ENCODE peak calls at places on chromosomes 11 and 22, in eight cellular contexts. One of them, this sample, is unnamed.

GRCh38 chr22:44187652-44188230 is 7.0 kb downstream of the PARVG start:
- DNase-seq in adrenal gland: no peak
- DNase-seq in brain microvascular endothelial cell: no peak
- DNase-seq in CD4-positive, CD25-positive, alpha-beta regulatory T cell: no peak
- DNase-seq in CD8-positive, alpha-beta T cell: no peak
- DNase-seq in stomach: no peak
- DNase-seq in tibial artery: peak; percentile 49
- DNase-seq in thoracic aorta: no peak
- DNase-seq in this sample: no peak

GRCh38 chr22:21760640-21761039 is 25.0 kb upstream of the YPEL1 start:
- DNase-seq in adrenal gland: no peak
- DNase-seq in brain microvascular endothelial cell: peak; percentile 76
- DNase-seq in CD4-positive, CD25-positive, alpha-beta regulatory T cell: no peak
- DNase-seq in CD8-positive, alpha-beta T cell: no peak
- DNase-seq in stomach: no peak
- DNase-seq in tibial artery: no peak
- DNase-seq in thoracic aorta: no peak
- DNase-seq in this sample: no peak

GRCh38 chr11:3135491-3136440 is 29.3 kb downstream of the OSBPL5 start:
- DNase-seq in adrenal gland: no peak
- DNase-seq in brain microvascular endothelial cell: no peak
- DNase-seq in CD4-positive, CD25-positive, alpha-beta regulatory T cell: no peak
- DNase-seq in CD8-positive, alpha-beta T cell: no peak
- DNase-seq in stomach: no peak
- DNase-seq in tibial artery: peak; percentile 65
- DNase-seq in thoracic aorta: no peak
- DNase-seq in this sample: no peak

GRCh38 chr11:34318111-34319037 is 39.4 kb downstream of the ABTB2 start:
- DNase-seq in adrenal gland: no peak
- DNase-seq in brain microvascular endothelial cell: no peak
- DNase-seq in CD4-positive, CD25-positive, alpha-beta regulatory T cell: no peak
- DNase-seq in CD8-positive, alpha-beta T cell: no peak
- DNase-seq in stomach: no peak
- DNase-seq in tibial artery: no peak
- DNase-seq in thoracic aorta: no peak
- DNase-seq in this sample: no peak

GRCh38 chr11:77091146-77091940 is 11.3 kb upstream of the OMP start:
- DNase-seq in adrenal gland: peak; percentile 80
- DNase-seq in brain microvascular endothelial cell: peak; percentile 65
- DNase-seq in CD4-positive, CD25-positive, alpha-beta regulatory T cell: peak; percentile 74
- DNase-seq in CD8-positive, alpha-beta T cell: peak; percentile 69
- DNase-seq in stomach: peak; percentile 90
- DNase-seq in tibial artery: peak; percentile 85
- DNase-seq in thoracic aorta: peak; percentile 41
- DNase-seq in this sample: peak; percentile 85

GRCh38 chr11:102457056-102457677 is 4.6 kb upstream of the TMEM123 start:
- DNase-seq in adrenal gland: no peak
- DNase-seq in brain microvascular endothelial cell: no peak
- DNase-seq in CD4-positive, CD25-positive, alpha-beta regulatory T cell: no peak
- DNase-seq in CD8-positive, alpha-beta T cell: no peak
- DNase-seq in stomach: no peak
- DNase-seq in tibial artery: no peak
- DNase-seq in thoracic aorta: no peak
- DNase-seq in this sample: no peak

GRCh38 chr11:23288001-23288783 is 427.9 kb upstream of the CCDC179 start:
- DNase-seq in adrenal gland: peak; percentile 62
- DNase-seq in brain microvascular endothelial cell: peak; percentile 31
- DNase-seq in CD4-positive, CD25-positive, alpha-beta regulatory T cell: no peak
- DNase-seq in CD8-positive, alpha-beta T cell: no peak
- DNase-seq in stomach: no peak
- DNase-seq in tibial artery: no peak
- DNase-seq in thoracic aorta: no peak
- DNase-seq in this sample: no peak

GRCh38 chr22:28333106-28333505 is 346.5 kb downstream of the TTC28 start:
- DNase-seq in adrenal gland: no peak
- DNase-seq in brain microvascular endothelial cell: no peak
- DNase-seq in CD4-positive, CD25-positive, alpha-beta regulatory T cell: no peak
- DNase-seq in CD8-positive, alpha-beta T cell: no peak
- DNase-seq in stomach: no peak
- DNase-seq in tibial artery: no peak
- DNase-seq in thoracic aorta: no peak
- DNase-seq in this sample: no peak

GRCh38 chr11:65478411-65479183 is 20.2 kb upstream of the MALAT1 start:
- DNase-seq in adrenal gland: peak; percentile 83
- DNase-seq in brain microvascular endothelial cell: peak; percentile 77
- DNase-seq in CD4-positive, CD25-positive, alpha-beta regulatory T cell: no peak
- DNase-seq in CD8-positive, alpha-beta T cell: no peak
- DNase-seq in stomach: peak; percentile 54
- DNase-seq in tibial artery: peak; percentile 84
- DNase-seq in thoracic aorta: no peak
- DNase-seq in this sample: no peak

GRCh38 chr11:110311783-110312578 is 15.6 kb upstream of the RDX start:
- DNase-seq in adrenal gland: peak; percentile 59
- DNase-seq in brain microvascular endothelial cell: peak; percentile 64
- DNase-seq in CD4-positive, CD25-positive, alpha-beta regulatory T cell: no peak
- DNase-seq in CD8-positive, alpha-beta T cell: no peak
- DNase-seq in stomach: no peak
- DNase-seq in tibial artery: no peak
- DNase-seq in thoracic aorta: no peak
- DNase-seq in this sample: no peak

GRCh38 chr22:39650996-39651782 is 80.6 kb downstream of the CACNA1I start:
- DNase-seq in adrenal gland: no peak
- DNase-seq in brain microvascular endothelial cell: no peak
- DNase-seq in CD4-positive, CD25-positive, alpha-beta regulatory T cell: no peak
- DNase-seq in CD8-positive, alpha-beta T cell: no peak
- DNase-seq in stomach: no peak
- DNase-seq in tibial artery: no peak
- DNase-seq in thoracic aorta: no peak
- DNase-seq in this sample: no peak
- H3K27ac ChIP-seq in adrenal gland: no peak overlapping the region
- H3K27ac ChIP-seq in brain microvascular endothelial cell: no peak overlapping the region
- H3K27ac ChIP-seq in CD4-positive, CD25-positive, alpha-beta regulatory T cell: no peak overlapping the region
- H3K27ac ChIP-seq in CD8-positive, alpha-beta T cell: no peak overlapping the region
- H3K27ac ChIP-seq in stomach: no peak overlapping the region
- H3K27ac ChIP-seq in tibial artery: no peak overlapping the region
- H3K27ac ChIP-seq in thoracic aorta: no peak overlapping the region
- H3K27ac ChIP-seq in this sample: no peak overlapping the region

GRCh38 chr11:119832536-119832935 is 103.5 kb upstream of the NECTIN1 start:
- DNase-seq in adrenal gland: peak; percentile 21
- DNase-seq in brain microvascular endothelial cell: peak; percentile 28
- DNase-seq in CD4-positive, CD25-positive, alpha-beta regulatory T cell: no peak
- DNase-seq in CD8-positive, alpha-beta T cell: no peak
- DNase-seq in stomach: peak; percentile 65
- DNase-seq in tibial artery: no peak
- DNase-seq in thoracic aorta: no peak
- DNase-seq in this sample: no peak
- H3K4me3 ChIP-seq in adrenal gland: no peak overlapping the region
- H3K4me3 ChIP-seq in brain microvascular endothelial cell: no peak overlapping the region
- H3K4me3 ChIP-seq in CD4-positive, CD25-positive, alpha-beta regulatory T cell: no peak overlapping the region
- H3K4me3 ChIP-seq in CD8-positive, alpha-beta T cell: no peak overlapping the region
- H3K4me3 ChIP-seq in stomach: no peak overlapping the region
- H3K4me3 ChIP-seq in tibial artery: no peak overlapping the region
- H3K4me3 ChIP-seq in thoracic aorta: no peak overlapping the region
- H3K4me3 ChIP-seq in this sample: no peak overlapping the region

DNA sequence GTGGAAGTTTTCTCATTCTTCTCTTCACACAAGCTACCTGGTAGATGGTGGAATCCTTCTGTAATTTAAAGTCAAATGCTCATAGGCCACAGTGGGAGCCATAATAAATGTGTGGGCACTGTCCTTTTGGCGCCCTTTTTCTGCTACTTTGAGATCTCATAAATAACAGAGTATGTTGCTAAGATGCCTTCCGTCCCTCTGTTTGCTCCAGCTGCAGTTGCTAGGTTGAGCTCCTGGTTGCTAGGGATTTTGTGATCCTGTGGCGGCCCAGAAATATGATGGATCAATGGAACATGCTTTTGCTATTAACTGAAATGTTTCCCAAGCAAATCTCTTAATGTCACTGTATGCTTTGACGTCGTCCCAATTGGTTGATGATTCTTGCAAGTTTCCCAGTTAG is 53.4 kb downstream of the MYO18B start:
- DNase-seq in adrenal gland: no peak
- DNase-seq in brain microvascular endothelial cell: no peak
- DNase-seq in CD4-positive, CD25-positive, alpha-beta regulatory T cell: no peak
- DNase-seq in CD8-positive, alpha-beta T cell: no peak
- DNase-seq in stomach: no peak
- DNase-seq in tibial artery: no peak
- DNase-seq in thoracic aorta: no peak
- DNase-seq in this sample: no peak
- H3K27me3 ChIP-seq in adrenal gland: no peaks in the 10 kb centered on the region
- H3K27me3 ChIP-seq in brain microvascular endothelial cell: no peaks in the 10 kb centered on the region
- H3K27me3 ChIP-seq in CD4-positive, CD25-positive, alpha-beta regulatory T cell: no peaks in the 10 kb centered on the region
- H3K27me3 ChIP-seq in CD8-positive, alpha-beta T cell: no peaks in the 10 kb centered on the region
- H3K27me3 ChIP-seq in stomach: peaks cover 38% of the 10 kb centered on the region
- H3K27me3 ChIP-seq in tibial artery: no peaks in the 10 kb centered on the region
- H3K27me3 ChIP-seq in thoracic aorta: no peaks in the 10 kb centered on the region
- H3K27me3 ChIP-seq in this sample: no peaks in the 10 kb centered on the region

GRCh38 chr11:11237433-11237832 is 115.6 kb downstream of the CSNK2A3 start:
- DNase-seq in adrenal gland: no peak
- DNase-seq in brain microvascular endothelial cell: no peak
- DNase-seq in CD4-positive, CD25-positive, alpha-beta regulatory T cell: no peak
- DNase-seq in CD8-positive, alpha-beta T cell: no peak
- DNase-seq in stomach: no peak
- DNase-seq in tibial artery: no peak
- DNase-seq in thoracic aorta: no peak
- DNase-seq in this sample: no peak
- H3K27ac ChIP-seq in adrenal gland: no peak overlapping the region
- H3K27ac ChIP-seq in brain microvascular endothelial cell: no peak overlapping the region
- H3K27ac ChIP-seq in CD4-positive, CD25-positive, alpha-beta regulatory T cell: no peak overlapping the region
- H3K27ac ChIP-seq in CD8-positive, alpha-beta T cell: no peak overlapping the region
- H3K27ac ChIP-seq in stomach: no peak overlapping the region
- H3K27ac ChIP-seq in tibial artery: no peak overlapping the region
- H3K27ac ChIP-seq in thoracic aorta: no peak overlapping the region
- H3K27ac ChIP-seq in this sample: no peak overlapping the region

DNA sequence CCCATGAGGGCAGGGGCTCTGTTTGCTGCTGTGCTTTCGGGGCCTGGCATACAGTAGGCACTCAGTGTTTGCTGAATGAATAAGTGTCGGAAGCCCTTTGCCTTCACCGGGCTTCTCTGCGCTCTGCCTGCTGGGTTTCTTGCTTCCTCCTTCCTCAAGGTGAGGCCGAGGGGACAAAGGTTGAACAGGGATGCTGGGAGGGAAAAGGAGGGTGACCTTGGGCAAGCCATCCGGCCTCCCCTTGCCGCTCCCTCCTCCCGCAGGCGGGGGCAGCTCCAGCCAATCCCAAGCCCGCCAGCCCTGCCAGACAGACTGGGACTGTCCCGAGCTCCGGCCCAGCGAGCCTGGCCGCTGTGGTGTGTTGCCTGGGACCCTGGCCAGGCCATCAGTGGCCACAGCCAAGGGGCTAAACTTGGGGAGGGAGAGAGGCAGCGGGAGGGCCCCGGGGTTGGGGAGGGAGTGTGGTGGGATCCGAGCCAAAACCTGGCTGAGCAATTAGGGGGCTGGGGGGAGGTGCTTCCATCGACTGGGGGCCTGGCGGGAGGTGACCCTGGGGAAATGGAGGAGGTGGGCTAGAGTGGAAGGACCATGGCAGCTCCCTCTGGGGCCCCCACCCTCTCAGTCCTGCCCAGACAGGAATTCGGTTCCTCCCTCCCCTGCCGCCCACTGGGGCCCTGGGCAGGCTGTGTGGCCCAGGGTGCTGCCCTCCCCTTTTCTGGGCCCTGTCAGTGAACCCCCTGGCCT is 3.3 kb upstream of the RCOR2 start:
- DNase-seq in adrenal gland: peak; percentile 88
- DNase-seq in brain microvascular endothelial cell: no peak
- DNase-seq in CD4-positive, CD25-positive, alpha-beta regulatory T cell: no peak
- DNase-seq in CD8-positive, alpha-beta T cell: no peak
- DNase-seq in stomach: peak; percentile 87
- DNase-seq in tibial artery: peak; percentile 94
- DNase-seq in thoracic aorta: no peak
- DNase-seq in this sample: no peak
- H3K4me3 ChIP-seq in adrenal gland: no peak overlapping the region
- H3K4me3 ChIP-seq in brain microvascular endothelial cell: no peak overlapping the region
- H3K4me3 ChIP-seq in CD4-positive, CD25-positive, alpha-beta regulatory T cell: no peak overlapping the region
- H3K4me3 ChIP-seq in CD8-positive, alpha-beta T cell: no peak overlapping the region
- H3K4me3 ChIP-seq in stomach: peak overlapping the region; percentile 36
- H3K4me3 ChIP-seq in tibial artery: peak overlapping the region; percentile 50
- H3K4me3 ChIP-seq in thoracic aorta: peak overlapping the region; percentile 73
- H3K4me3 ChIP-seq in this sample: peak overlapping the region; percentile 27

GRCh38 chr22:38957046-38957770 is at the start of gene APOBEC3A:
- DNase-seq in adrenal gland: peak; percentile 43
- DNase-seq in brain microvascular endothelial cell: no peak
- DNase-seq in CD4-positive, CD25-positive, alpha-beta regulatory T cell: no peak
- DNase-seq in CD8-positive, alpha-beta T cell: no peak
- DNase-seq in stomach: peak; percentile 63
- DNase-seq in tibial artery: peak; percentile 51
- DNase-seq in thoracic aorta: no peak
- DNase-seq in this sample: no peak
- H3K27me3 ChIP-seq in adrenal gland: no peaks in the 10 kb centered on the region
- H3K27me3 ChIP-seq in brain microvascular endothelial cell: peaks cover 6% of the 10 kb centered on the region
- H3K27me3 ChIP-seq in CD4-positive, CD25-positive, alpha-beta regulatory T cell: no peaks in the 10 kb centered on the region
- H3K27me3 ChIP-seq in CD8-positive, alpha-beta T cell: no peaks in the 10 kb centered on the region
- H3K27me3 ChIP-seq in stomach: no peaks in the 10 kb centered on the region
- H3K27me3 ChIP-seq in tibial artery: peaks cover 22% of the 10 kb centered on the region
- H3K27me3 ChIP-seq in thoracic aorta: no peaks in the 10 kb centered on the region
- H3K27me3 ChIP-seq in this sample: no peaks in the 10 kb centered on the region

DNA sequence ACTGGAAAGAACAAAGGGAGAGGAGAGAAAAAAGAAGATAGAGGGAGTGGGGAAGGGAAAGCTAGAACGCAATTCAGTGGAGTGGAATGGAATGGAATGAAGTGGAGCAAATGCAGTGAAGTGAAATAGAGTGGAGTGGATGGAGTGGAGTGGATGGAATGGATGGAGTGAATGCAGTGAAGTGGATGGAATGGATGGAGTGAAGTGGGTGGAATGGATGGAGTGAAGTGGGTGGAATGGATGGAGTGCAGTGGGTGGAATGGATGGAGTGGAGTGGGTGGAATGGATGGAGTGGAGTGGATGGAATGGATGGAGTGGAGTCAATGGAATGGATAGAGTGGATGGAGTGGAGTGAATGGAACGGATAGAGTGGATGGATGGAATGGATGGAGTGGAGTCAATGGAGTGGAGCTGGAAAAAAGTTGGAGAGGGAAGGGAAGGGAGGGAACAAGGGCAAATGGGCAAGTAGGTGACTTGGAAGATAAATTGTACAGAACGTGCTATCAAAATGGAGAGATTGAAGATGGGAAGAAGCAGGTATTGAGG is 13.9 kb downstream of the IFITM10 start:
- DNase-seq in adrenal gland: peak; percentile 14
- DNase-seq in brain microvascular endothelial cell: no peak
- DNase-seq in CD4-positive, CD25-positive, alpha-beta regulatory T cell: no peak
- DNase-seq in CD8-positive, alpha-beta T cell: no peak
- DNase-seq in stomach: no peak
- DNase-seq in tibial artery: peak; percentile 1
- DNase-seq in thoracic aorta: no peak
- DNase-seq in this sample: no peak
- H3K27ac ChIP-seq in adrenal gland: no peak overlapping the region
- H3K27ac ChIP-seq in brain microvascular endothelial cell: no peak overlapping the region
- H3K27ac ChIP-seq in CD4-positive, CD25-positive, alpha-beta regulatory T cell: no peak overlapping the region
- H3K27ac ChIP-seq in CD8-positive, alpha-beta T cell: no peak overlapping the region
- H3K27ac ChIP-seq in stomach: no peak overlapping the region
- H3K27ac ChIP-seq in tibial artery: no peak overlapping the region
- H3K27ac ChIP-seq in thoracic aorta: no peak overlapping the region
- H3K27ac ChIP-seq in this sample: no peak overlapping the region

GRCh38 chr11:43360361-43361032 is 1.8 kb downstream of the TTC17 start:
- DNase-seq in adrenal gland: no peak
- DNase-seq in brain microvascular endothelial cell: no peak
- DNase-seq in CD4-positive, CD25-positive, alpha-beta regulatory T cell: no peak
- DNase-seq in CD8-positive, alpha-beta T cell: no peak
- DNase-seq in stomach: no peak
- DNase-seq in tibial artery: no peak
- DNase-seq in thoracic aorta: no peak
- DNase-seq in this sample: no peak
- H3K4me3 ChIP-seq in adrenal gland: no peak overlapping the region
- H3K4me3 ChIP-seq in brain microvascular endothelial cell: no peak overlapping the region
- H3K4me3 ChIP-seq in CD4-positive, CD25-positive, alpha-beta regulatory T cell: peak overlapping the region; percentile 96
- H3K4me3 ChIP-seq in CD8-positive, alpha-beta T cell: no peak overlapping the region
- H3K4me3 ChIP-seq in stomach: peak overlapping the region; percentile 98
- H3K4me3 ChIP-seq in tibial artery: peak overlapping the region; percentile 87
- H3K4me3 ChIP-seq in thoracic aorta: peak overlapping the region; percentile 88
- H3K4me3 ChIP-seq in this sample: no peak overlapping the region

This sample was measured in iPS DF 6.9.